ENCODE peak calls at places on chromosomes 1 and 21, in seven cellular contexts. P is K562, K is SK-N-SH, M is HCT116, V is GM23338, O is HepG2, Y is GM12878. L is an unnamed sample. For H3K4me1, the result is how much of the 10 kb centered on the place peaks cover.

GRCh38 chr1:51916587-51917405 is 38.3 kb upstream of the NRDC start:
- DNase-seq in P (no peak), V (no peak), Y (no peak), K (peak), M (no peak), O (no peak), L (no peak)

GRCh38 chr1:208309771-208310170 is 65.6 kb upstream of the PLXNA2 start:
- DNase-seq in O (no peak), Y (no peak), M (no peak), K (no peak), V (no peak), P (no peak), L (no peak)

GRCh38 chr1:107479865-107480264 is 339.0 kb downstream of the NTNG1 start:
- DNase-seq in O (no peak), M (no peak), P (no peak), V (no peak), K (peak), Y (no peak), L (no peak)

GRCh38 chr1:218671573-218671972 is 326.4 kb downstream of the TGFB2 start:
- DNase-seq in V (no peak), M (no peak), O (no peak), K (peak), Y (no peak), P (no peak), L (no peak)

GRCh38 chr1:3066826-3067225 is 2.2 kb upstream of the PRDM16 start:
- DNase-seq in V (no peak), M (no peak), P (no peak), O (no peak), K (peak), Y (no peak), L (no peak)

GRCh38 chr1:216723274-216723780 is at the start of gene ESRRG:
- DNase-seq in M (no peak), P (no peak), K (peak), Y (no peak), V (peak), O (peak), L (no peak)

GRCh38 chr21:17491716-17492414 is 21.0 kb upstream of the CXADR start:
- DNase-seq in V (no peak), P (no peak), O (no peak), Y (no peak), K (no peak), M (peak), L (peak)

GRCh38 chr1:23402286-23403037 is 22.1 kb downstream of the TCEA3 start:
- DNase-seq in K (no peak), V (no peak), Y (no peak), O (no peak), P (no peak), M (no peak), L (no peak)

GRCh38 chr1:39895731-39896480 is 5.8 kb downstream of the MYCL start:
- DNase-seq in V (no peak), O (no peak), M (no peak), P (no peak), K (no peak), Y (no peak), L (no peak)

GRCh38 chr1:109636201-109636952 is 16.7 kb downstream of the AMPD2 start:
- DNase-seq in Y (no peak), P (peak), K (no peak), M (no peak), V (no peak), O (peak), L (no peak)

GRCh38 chr1:63987014-63987630 is 213.3 kb downstream of the ROR1 start:
- DNase-seq in Y (no peak), M (no peak), V (no peak), K (no peak), O (no peak), P (no peak), L (no peak)

GRCh38 chr1:113887392-113887767 is at the start of gene BCL2L15:
- DNase-seq in Y (no peak), O (no peak), K (no peak), P (no peak), V (no peak), M (no peak), L (no peak)

GRCh38 chr1:210697185-210697584 is 368.5 kb downstream of the HHAT start:
- DNase-seq in K (no peak), Y (no peak), M (no peak), P (no peak), O (no peak), V (peak), L (no peak)

GRCh38 chr1:154973344-154974085 is 966 bp upstream of the CKS1B start:
- DNase-seq in O (peak), V (peak), Y (peak), P (peak), M (peak), K (peak), L (peak)

GRCh38 chr1:61157420-61157987 is 75.1 kb downstream of the NFIA start:
- DNase-seq in Y (no peak), O (peak), P (no peak), M (no peak), K (peak), V (no peak), L (no peak)

GRCh38 chr21:16476056-16476850 is 746.5 kb downstream of the USP25 start:
- DNase-seq in M (no peak), P (no peak), V (no peak), O (no peak), K (no peak), Y (no peak), L (no peak)

GRCh38 chr21:41633627-41634026 is 125.7 kb upstream of the TMPRSS2 start:
- DNase-seq in Y (no peak), O (no peak), K (no peak), V (no peak), P (no peak), M (no peak), L (no peak)
- H3K4me1 ChIP-seq in Y (under half), O (under half), K (under half), V (under half), P (under half), M (under half), L (under half)

GRCh38 chr1:36136535-36136934 is 11.5 kb upstream of the COL8A2 start:
- DNase-seq in O (no peak), M (no peak), Y (no peak), K (no peak), P (no peak), V (no peak), L (no peak)
- TF ChIP-seq POLR2AphosphoS5 in O (no peak), M (no peak), Y (no peak), K (no peak), P (no peak), V (no peak), L (no peak)

GRCh38 chr21:36696640-36697472 is 2.1 kb upstream of the SIM2 start:
- DNase-seq in P (no peak), O (no peak), V (peak), Y (no peak), K (peak), M (no peak), L (no peak)
- TF ChIP-seq REST in P (no peak), O (no peak), V (no peak), Y (no peak), K (no peak), M (no peak), L (no peak)

GRCh38 chr1:226661271-226661670 is 77.8 kb downstream of the ITPKB start:
- DNase-seq in M (no peak), P (no peak), K (no peak), V (no peak), O (no peak), Y (no peak), L (no peak)
- H3K4me1 ChIP-seq in M (under half), P (under half), K (under half), V (under half), O (under half), Y (half or more), L (under half)

DNA sequence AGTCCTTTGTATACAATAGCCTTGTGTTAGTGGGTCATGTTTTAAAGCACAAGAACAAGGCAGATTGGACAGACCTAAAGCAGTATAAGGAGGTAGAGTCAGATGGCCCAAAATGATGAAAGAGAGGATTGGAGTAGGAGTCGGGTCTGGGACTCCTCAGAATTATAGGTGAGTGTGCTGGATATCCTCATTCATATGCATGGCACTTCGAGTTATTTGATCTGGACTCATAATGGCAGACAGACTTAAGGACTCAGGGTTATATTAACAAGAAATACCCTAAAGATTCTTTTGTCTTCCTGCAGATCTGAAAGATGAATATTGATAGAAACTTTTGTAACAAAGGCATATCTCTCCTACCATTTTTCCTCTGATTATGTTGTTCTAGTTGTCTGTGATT is 92.7 kb downstream of the GABPA start:
- DNase-seq in O (no peak), M (no peak), V (no peak), K (no peak), P (no peak), Y (no peak), L (no peak)
- TF ChIP-seq POLR2AphosphoS5 in O (no peak), M (no peak), V (no peak), K (no peak), P (no peak), Y (no peak), L (no peak)

DNA sequence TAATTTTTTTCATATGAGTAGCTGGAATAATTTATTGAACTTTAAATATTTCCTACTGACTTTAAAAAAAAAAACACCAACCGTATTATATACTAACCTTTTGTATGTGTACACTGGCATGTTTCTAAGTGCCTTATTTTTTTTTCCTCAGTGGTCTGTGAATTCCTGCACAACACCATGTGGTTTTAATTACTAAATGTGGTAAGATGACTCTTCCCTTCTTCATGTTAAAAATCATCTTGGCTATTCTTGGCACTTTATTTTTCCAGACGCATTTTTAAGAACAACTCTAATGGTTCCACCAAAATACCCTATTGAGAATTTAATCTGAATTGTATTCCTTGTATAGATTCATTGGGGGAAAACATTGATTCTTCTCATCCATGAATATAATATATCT is 28.4 kb downstream of the PPP2R5A start:
- DNase-seq in P (no peak), Y (no peak), K (no peak), V (no peak), M (no peak), O (no peak), L (no peak)
- TF ChIP-seq REST in P (no peak), Y (no peak), K (no peak), V (no peak), M (no peak), O (no peak), L (no peak)